ENCODE peak calls at places on chromosomes 6 and 20, in seven cellular contexts. I is SK-N-SH, D is HCT116, H is HepG2, P is GM12878, O is K562, Q is H1. A is an unnamed sample.

GRCh38 chr6:21597706-21598273 is 4.2 kb downstream of the SOX4 start:
- DNase-seq in I (peak), D (no peak), H (no peak), P (no peak), O (no peak), Q (no peak), A (no peak)

GRCh38 chr20:36830791-36831691 is 44.9 kb upstream of the TLDC2 start:
- DNase-seq in I (peak), D (no peak), H (no peak), P (no peak), O (no peak), Q (no peak), A (no peak)

GRCh38 chr6:10426781-10427279 is 12.0 kb upstream of the TFAP2A start:
- DNase-seq in I (no peak), D (no peak), H (no peak), P (no peak), O (no peak), Q (no peak), A (no peak)

GRCh38 chr20:40965671-40966070 is 63.0 kb upstream of the TOP1 start:
- DNase-seq in I (no peak), D (no peak), H (no peak), P (no peak), O (no peak), Q (no peak), A (no peak)

GRCh38 chr6:33610779-33611421 is 10.2 kb upstream of the ITPR3 start:
- DNase-seq in I (peak), D (no peak), H (peak), P (no peak), O (no peak), Q (no peak), A (no peak)

GRCh38 chr6:107657755-107658461 is 166.2 kb downstream of the SCML4 start:
- DNase-seq in I (peak), D (no peak), H (no peak), P (peak), O (no peak), Q (no peak), A (no peak)

GRCh38 chr6:79640146-79641111 is 9.3 kb downstream of the SH3BGRL2 start:
- DNase-seq in I (peak), D (no peak), H (no peak), P (no peak), O (no peak), Q (no peak), A (no peak)

GRCh38 chr20:50834599-50835005 is 39.7 kb downstream of the BCAS4 start:
- DNase-seq in I (no peak), D (no peak), H (peak), P (no peak), O (no peak), Q (no peak), A (no peak)

GRCh38 chr20:34062651-34063482 is 49.2 kb downstream of the EIF2S2 start:
- DNase-seq in I (no peak), D (no peak), H (no peak), P (no peak), O (no peak), Q (no peak), A (no peak)

GRCh38 chr6:84422380-84422968 is 195.0 kb upstream of the CEP162 start:
- DNase-seq in I (peak), D (peak), H (peak), P (no peak), O (peak), Q (peak), A (no peak)

GRCh38 chr6:31114970-31115849 is 610 bp downstream of the PSORS1C1 start:
- DNase-seq in I (no peak), D (peak), H (peak), P (no peak), O (peak), Q (no peak), A (peak)

GRCh38 chr20:4151991-4152695 is 136.8 kb upstream of the RNF24 start:
- DNase-seq in I (no peak), D (no peak), H (no peak), P (peak), O (no peak), Q (no peak), A (no peak)

GRCh38 chr20:1287787-1288569 is 21.9 kb downstream of the SNPH start:
- DNase-seq in I (no peak), D (no peak), H (no peak), P (no peak), O (no peak), Q (no peak), A (no peak)

GRCh38 chr20:38667417-38667956 is 56.8 kb upstream of the SLC32A1 start:
- DNase-seq in I (no peak), D (no peak), H (peak), P (no peak), O (no peak), Q (no peak), A (no peak)

GRCh38 chr20:61120595-61121515 is 131.2 kb upstream of the CDH4 start:
- DNase-seq in I (no peak), D (no peak), H (peak), P (no peak), O (peak), Q (peak), A (peak)

GRCh38 chr6:29813809-29814208 is 13.8 kb upstream of the HLA-G start:
- DNase-seq in I (no peak), D (peak), H (peak), P (no peak), O (peak), Q (no peak), A (no peak)

GRCh38 chr6:124901105-124901504 is 61.1 kb upstream of the RNF217 start:
- DNase-seq in I (no peak), D (no peak), H (no peak), P (no peak), O (no peak), Q (no peak), A (no peak)

GRCh38 chr6:64477311-64477850 is 841.8 kb downstream of the PHF3 start:
- DNase-seq in I (no peak), D (no peak), H (no peak), P (no peak), O (no peak), Q (no peak), A (no peak)

GRCh38 chr6:30987304-30987703 is 3.8 kb downstream of the MUC21 start:
- DNase-seq in I (no peak), D (no peak), H (no peak), P (no peak), O (no peak), Q (no peak), A (no peak)

GRCh38 chr20:57223648-57224489 is 42.6 kb downstream of the BMP7 start:
- DNase-seq in I (no peak), D (no peak), H (no peak), P (no peak), O (no peak), Q (no peak), A (peak)

GRCh38 chr6:114344216-114344970 is 1.6 kb upstream of the HS3ST5 start:
- DNase-seq in I (no peak), D (no peak), H (no peak), P (no peak), O (no peak), Q (no peak), A (no peak)

GRCh38 chr6:81565071-81565470 is 187.4 kb downstream of the TENT5A start:
- DNase-seq in I (no peak), D (no peak), H (no peak), P (no peak), O (no peak), Q (no peak), A (no peak)

GRCh38 chr6:2791124-2792050 is 26.2 kb downstream of the WRNIP1 start:
- DNase-seq in I (peak), D (peak), H (peak), P (peak), O (peak), Q (no peak), A (peak)

GRCh38 chr6:52087498-52087999 is at the start of gene PKHD1:
- DNase-seq in I (peak), D (peak), H (peak), P (no peak), O (peak), Q (no peak), A (peak)

GRCh38 chr20:52454660-52455059 is 263.1 kb upstream of the ZFP64 start:
- DNase-seq in I (no peak), D (no peak), H (no peak), P (no peak), O (no peak), Q (no peak), A (no peak)

GRCh38 chr6:132289761-132290160 is 111.5 kb downstream of the MOXD1 start:
- DNase-seq in I (no peak), D (no peak), H (no peak), P (no peak), O (no peak), Q (no peak), A (no peak)

GRCh38 chr6:45791181-45791580 is 224.5 kb downstream of the CLIC5 start:
- DNase-seq in I (no peak), D (no peak), H (no peak), P (no peak), O (no peak), Q (no peak), A (no peak)

GRCh38 chr6:25889877-25890853 is 16.1 kb upstream of the SLC17A3 start:
- DNase-seq in I (peak), D (peak), H (peak), P (no peak), O (peak), Q (no peak), A (peak)

GRCh38 chr20:30167540-30167939 is 1089.9 kb upstream of the DEFB115 start:
- DNase-seq in I (no peak), D (no peak), H (no peak), P (no peak), O (no peak), Q (no peak), A (no peak)

GRCh38 chr6:53112404-53112803 is 36.2 kb downstream of the GCM1 start:
- DNase-seq in I (no peak), D (no peak), H (peak), P (no peak), O (no peak), Q (no peak), A (peak)

GRCh38 chr6:7136859-7137334 is 29.1 kb downstream of the RREB1 start:
- DNase-seq in I (no peak), D (no peak), H (no peak), P (peak), O (peak), Q (no peak), A (no peak)

GRCh38 chr6:123610779-123611178 is 26.0 kb downstream of the TRDN start:
- DNase-seq in I (no peak), D (no peak), H (no peak), P (no peak), O (no peak), Q (no peak), A (no peak)

GRCh38 chr6:168640738-168641137 is 199.8 kb downstream of the SMOC2 start:
- DNase-seq in I (no peak), D (no peak), H (no peak), P (no peak), O (no peak), Q (no peak), A (no peak)

GRCh38 chr20:60261323-60261722 is 303.1 kb downstream of the CDH26 start:
- DNase-seq in I (no peak), D (no peak), H (no peak), P (no peak), O (no peak), Q (no peak), A (no peak)

GRCh38 chr6:35955970-35956369 is 35.1 kb upstream of the SRPK1 start:
- DNase-seq in I (no peak), D (no peak), H (no peak), P (no peak), O (peak), Q (no peak), A (peak)

GRCh38 chr6:97316982-97317381 is 34.0 kb upstream of the MMS22L start:
- DNase-seq in I (no peak), D (no peak), H (no peak), P (no peak), O (no peak), Q (no peak), A (no peak)

GRCh38 chr20:22716824-22717351 is 132.5 kb upstream of the FOXA2 start:
- DNase-seq in I (no peak), D (no peak), H (no peak), P (no peak), O (no peak), Q (no peak), A (no peak)

GRCh38 chr20:35007413-35007812 is 51.7 kb downstream of the MYH7B start:
- DNase-seq in I (no peak), D (no peak), H (no peak), P (no peak), O (no peak), Q (no peak), A (no peak)

GRCh38 chr6:43837501-43837900 is 67.5 kb downstream of the VEGFA start:
- DNase-seq in I (no peak), D (no peak), H (no peak), P (no peak), O (no peak), Q (no peak), A (no peak)

GRCh38 chr6:43840490-43841218 is 70.6 kb downstream of the VEGFA start:
- DNase-seq in I (no peak), D (no peak), H (no peak), P (no peak), O (no peak), Q (no peak), A (no peak)

GRCh38 chr6:43836507-43836906 is 66.5 kb downstream of the VEGFA start:
- DNase-seq in I (no peak), D (no peak), H (no peak), P (no peak), O (peak), Q (no peak), A (no peak)

GRCh38 chr6:43835872-43836419 is 65.9 kb downstream of the VEGFA start:
- DNase-seq in I (no peak), D (no peak), H (no peak), P (no peak), O (no peak), Q (no peak), A (no peak)

GRCh38 chr6:43838276-43839036 is 68.4 kb downstream of the VEGFA start:
- DNase-seq in I (peak), D (peak), H (peak), P (no peak), O (peak), Q (no peak), A (peak)
- TF ChIP-seq JUND in I (no peak), D (no peak), H (peak), P (no peak), O (peak), Q (no peak), A (no peak)

DNA sequence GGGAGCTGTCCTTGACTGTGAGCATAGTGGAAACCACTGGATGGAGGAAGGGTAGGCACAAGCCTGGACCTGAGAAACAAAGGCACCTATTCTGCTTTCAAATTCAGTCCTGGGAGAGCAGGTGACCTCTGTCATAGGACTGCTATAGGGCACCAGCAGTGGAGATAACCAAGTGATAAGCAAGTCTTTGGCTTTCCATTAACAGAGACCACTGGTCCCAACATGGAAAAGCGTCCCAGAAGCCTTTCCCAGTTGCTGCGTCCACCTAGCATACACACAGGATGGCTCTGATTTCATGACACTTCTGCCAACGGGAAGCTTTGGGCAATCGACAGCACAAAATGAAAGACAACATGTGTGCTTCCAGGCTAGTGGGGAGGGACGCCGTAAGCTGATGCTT is 8.9 kb downstream of the SLC22A3 start:
- DNase-seq in I (no peak), D (no peak), H (peak), P (no peak), O (no peak), Q (no peak), A (no peak)
- TF ChIP-seq JUND in I (no peak), D (no peak), H (no peak), P (no peak), O (no peak), Q (no peak), A (no peak)

GRCh38 chr20:62944184-62944583 is 6.2 kb downstream of the GID8 start:
- DNase-seq in I (no peak), D (no peak), H (no peak), P (no peak), O (no peak), Q (no peak), A (no peak)
- TF ChIP-seq JUND in I (no peak), D (no peak), H (no peak), P (no peak), O (no peak), Q (no peak), A (no peak)

GRCh38 chr6:148884461-148884860 is 137.6 kb downstream of the UST start:
- DNase-seq in I (no peak), D (no peak), H (no peak), P (no peak), O (no peak), Q (no peak), A (no peak)
- TF ChIP-seq JUND in I (no peak), D (no peak), H (no peak), P (no peak), O (no peak), Q (no peak), A (no peak)

DNA sequence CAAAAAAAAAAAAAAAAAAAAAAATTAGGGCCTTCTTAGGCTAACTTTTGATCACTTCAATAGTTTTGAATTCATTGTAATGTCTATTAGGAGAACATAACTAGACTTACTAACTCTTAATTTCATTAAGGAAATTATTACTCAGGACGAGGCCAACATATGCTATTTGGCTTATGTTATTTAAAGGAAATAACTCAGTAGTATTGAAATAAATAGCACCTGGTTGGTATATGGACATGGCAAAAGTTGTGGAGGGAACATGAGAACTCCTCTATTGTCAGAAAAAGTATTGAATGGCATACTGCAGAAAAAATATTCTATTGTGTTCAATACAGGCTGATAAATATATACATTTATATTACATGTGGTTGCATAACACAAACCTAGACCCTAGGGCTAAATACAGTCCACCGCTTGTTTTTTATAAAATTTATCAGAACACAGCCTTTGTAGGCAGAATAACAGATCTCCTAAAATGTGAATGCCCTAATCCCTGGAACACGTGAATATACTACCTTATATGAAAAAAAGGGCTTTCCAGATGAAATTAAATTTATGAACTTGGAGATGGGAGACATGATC is 18.0 kb downstream of the CYP24A1 start:
- DNase-seq in I (no peak), D (no peak), H (no peak), P (no peak), O (no peak), Q (no peak), A (no peak)
- TF ChIP-seq JUND in I (no peak), D (no peak), H (no peak), P (no peak), O (no peak), Q (no peak), A (no peak)

DNA sequence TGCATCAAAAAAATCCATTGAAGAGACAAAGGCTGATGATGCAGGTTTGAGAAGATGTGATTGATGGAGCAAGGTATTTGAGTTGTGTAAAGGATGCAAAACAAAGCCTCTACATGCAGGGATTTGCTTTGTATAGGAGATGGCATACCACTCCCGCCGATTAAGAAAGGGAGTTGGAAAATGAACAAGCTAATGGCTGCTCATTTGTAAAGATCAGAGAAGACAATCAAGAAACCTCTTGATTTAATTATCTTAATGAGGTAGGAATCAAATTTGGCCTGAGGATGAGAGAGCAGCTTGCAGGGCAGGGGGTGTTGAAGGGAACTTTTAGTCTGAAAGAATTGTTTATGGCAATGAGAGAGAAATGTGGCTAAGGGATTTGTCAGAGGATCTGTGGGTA is 448.2 kb upstream of the ADGRB3 start:
- DNase-seq in I (peak), D (no peak), H (no peak), P (no peak), O (no peak), Q (no peak), A (no peak)
- TF ChIP-seq JUND in I (no peak), D (no peak), H (no peak), P (no peak), O (no peak), Q (no peak), A (no peak)

GRCh38 chr6:106415920-106416319 is 55.4 kb downstream of the CRYBG1 start:
- DNase-seq in I (no peak), D (no peak), H (no peak), P (no peak), O (no peak), Q (no peak), A (no peak)

GRCh38 chr6:106411034-106411433 is 50.5 kb downstream of the CRYBG1 start:
- DNase-seq in I (no peak), D (no peak), H (no peak), P (no peak), O (no peak), Q (no peak), A (no peak)

GRCh38 chr6:106413016-106413415 is 52.5 kb downstream of the CRYBG1 start:
- DNase-seq in I (no peak), D (no peak), H (no peak), P (no peak), O (no peak), Q (no peak), A (no peak)

GRCh38 chr6:106411643-106412200 is 51.2 kb downstream of the CRYBG1 start:
- DNase-seq in I (no peak), D (no peak), H (no peak), P (no peak), O (peak), Q (no peak), A (peak)

GRCh38 chr6:106413722-106414121 is 53.2 kb downstream of the CRYBG1 start:
- DNase-seq in I (no peak), D (no peak), H (no peak), P (no peak), O (no peak), Q (no peak), A (no peak)
- TF ChIP-seq JUND in I (no peak), D (no peak), H (no peak), P (no peak), O (no peak), Q (no peak), A (no peak)

A was measured in T47D.